ENCODE peak calls at places on chromosomes 7 and 10, in nine cellular contexts. One of them, this sample, is unnamed. For H3K27me3, the result is how much of the 10 kb centered on the place peaks cover.

GRCh38 chr7:143023047-143023446 is 3.9 kb downstream of the OR9A2 start:
- DNase-seq in CD8-positive, alpha-beta T cell: no peak
- DNase-seq in thyroid gland: no peak
- DNase-seq in thoracic aorta: no peak
- DNase-seq in uterus: no peak
- DNase-seq in Peyer's patch: no peak
- DNase-seq in heart left ventricle: no peak
- DNase-seq in right lobe of liver: no peak
- DNase-seq in CD4-positive, CD25-positive, alpha-beta regulatory T cell: no peak
- DNase-seq in this sample: no peak

GRCh38 chr10:42594246-42594650 is 44.1 kb downstream of the ZNF33B start:
- DNase-seq in CD8-positive, alpha-beta T cell: no peak
- DNase-seq in thyroid gland: no peak
- DNase-seq in thoracic aorta: no peak
- DNase-seq in uterus: no peak
- DNase-seq in Peyer's patch: no peak
- DNase-seq in heart left ventricle: no peak
- DNase-seq in right lobe of liver: no peak
- DNase-seq in CD4-positive, CD25-positive, alpha-beta regulatory T cell: no peak
- DNase-seq in this sample: no peak

GRCh38 chr7:129514683-129515082 is 12.4 kb downstream of the SMKR1 start:
- DNase-seq in CD8-positive, alpha-beta T cell: no peak
- DNase-seq in thyroid gland: no peak
- DNase-seq in thoracic aorta: no peak
- DNase-seq in uterus: no peak
- DNase-seq in Peyer's patch: no peak
- DNase-seq in heart left ventricle: no peak
- DNase-seq in right lobe of liver: no peak
- DNase-seq in CD4-positive, CD25-positive, alpha-beta regulatory T cell: no peak
- DNase-seq in this sample: no peak

GRCh38 chr10:34789993-34790506 is 25.0 kb downstream of the PARD3 start:
- DNase-seq in CD8-positive, alpha-beta T cell: no peak
- DNase-seq in thyroid gland: no peak
- DNase-seq in thoracic aorta: no peak
- DNase-seq in uterus: no peak
- DNase-seq in Peyer's patch: no peak
- DNase-seq in heart left ventricle: no peak
- DNase-seq in right lobe of liver: no peak
- DNase-seq in CD4-positive, CD25-positive, alpha-beta regulatory T cell: no peak
- DNase-seq in this sample: no peak

GRCh38 chr7:26381476-26382175 is 90.0 kb downstream of the SNX10 start:
- DNase-seq in CD8-positive, alpha-beta T cell: no peak
- DNase-seq in thyroid gland: no peak
- DNase-seq in thoracic aorta: no peak
- DNase-seq in uterus: no peak
- DNase-seq in Peyer's patch: no peak
- DNase-seq in heart left ventricle: no peak
- DNase-seq in right lobe of liver: no peak
- DNase-seq in CD4-positive, CD25-positive, alpha-beta regulatory T cell: no peak
- DNase-seq in this sample: no peak

GRCh38 chr10:30591249-30591670 is 38.3 kb downstream of the LYZL2 start:
- DNase-seq in CD8-positive, alpha-beta T cell: no peak
- DNase-seq in thyroid gland: peak
- DNase-seq in thoracic aorta: no peak
- DNase-seq in uterus: peak
- DNase-seq in Peyer's patch: no peak
- DNase-seq in heart left ventricle: no peak
- DNase-seq in right lobe of liver: no peak
- DNase-seq in CD4-positive, CD25-positive, alpha-beta regulatory T cell: peak
- DNase-seq in this sample: no peak

GRCh38 chr7:83594076-83594475 is 54.9 kb downstream of the SEMA3E start:
- DNase-seq in CD8-positive, alpha-beta T cell: no peak
- DNase-seq in thyroid gland: no peak
- DNase-seq in thoracic aorta: no peak
- DNase-seq in uterus: no peak
- DNase-seq in Peyer's patch: no peak
- DNase-seq in heart left ventricle: no peak
- DNase-seq in right lobe of liver: no peak
- DNase-seq in CD4-positive, CD25-positive, alpha-beta regulatory T cell: no peak
- DNase-seq in this sample: no peak

GRCh38 chr7:44977304-44977858 is 1.4 kb downstream of the MYO1G start:
- DNase-seq in CD8-positive, alpha-beta T cell: peak
- DNase-seq in thyroid gland: no peak
- DNase-seq in thoracic aorta: no peak
- DNase-seq in uterus: no peak
- DNase-seq in Peyer's patch: no peak
- DNase-seq in heart left ventricle: no peak
- DNase-seq in right lobe of liver: no peak
- DNase-seq in CD4-positive, CD25-positive, alpha-beta regulatory T cell: peak
- DNase-seq in this sample: no peak

GRCh38 chr10:100979821-100980272 is 7.5 kb downstream of the MRPL43 start:
- DNase-seq in CD8-positive, alpha-beta T cell: no peak
- DNase-seq in thyroid gland: no peak
- DNase-seq in thoracic aorta: no peak
- DNase-seq in uterus: peak
- DNase-seq in Peyer's patch: no peak
- DNase-seq in heart left ventricle: no peak
- DNase-seq in right lobe of liver: no peak
- DNase-seq in CD4-positive, CD25-positive, alpha-beta regulatory T cell: no peak
- DNase-seq in this sample: no peak

GRCh38 chr7:43443380-43443779 is 139.5 kb upstream of the STK17A start:
- DNase-seq in CD8-positive, alpha-beta T cell: no peak
- DNase-seq in thyroid gland: no peak
- DNase-seq in thoracic aorta: no peak
- DNase-seq in uterus: no peak
- DNase-seq in Peyer's patch: no peak
- DNase-seq in heart left ventricle: no peak
- DNase-seq in right lobe of liver: no peak
- DNase-seq in CD4-positive, CD25-positive, alpha-beta regulatory T cell: no peak
- DNase-seq in this sample: no peak

GRCh38 chr7:44750921-44751571 is 2.4 kb downstream of the ZMIZ2 start:
- DNase-seq in CD8-positive, alpha-beta T cell: peak
- DNase-seq in thyroid gland: peak
- DNase-seq in thoracic aorta: no peak
- DNase-seq in uterus: no peak
- DNase-seq in Peyer's patch: peak
- DNase-seq in heart left ventricle: no peak
- DNase-seq in right lobe of liver: peak
- DNase-seq in CD4-positive, CD25-positive, alpha-beta regulatory T cell: peak
- DNase-seq in this sample: peak

DNA sequence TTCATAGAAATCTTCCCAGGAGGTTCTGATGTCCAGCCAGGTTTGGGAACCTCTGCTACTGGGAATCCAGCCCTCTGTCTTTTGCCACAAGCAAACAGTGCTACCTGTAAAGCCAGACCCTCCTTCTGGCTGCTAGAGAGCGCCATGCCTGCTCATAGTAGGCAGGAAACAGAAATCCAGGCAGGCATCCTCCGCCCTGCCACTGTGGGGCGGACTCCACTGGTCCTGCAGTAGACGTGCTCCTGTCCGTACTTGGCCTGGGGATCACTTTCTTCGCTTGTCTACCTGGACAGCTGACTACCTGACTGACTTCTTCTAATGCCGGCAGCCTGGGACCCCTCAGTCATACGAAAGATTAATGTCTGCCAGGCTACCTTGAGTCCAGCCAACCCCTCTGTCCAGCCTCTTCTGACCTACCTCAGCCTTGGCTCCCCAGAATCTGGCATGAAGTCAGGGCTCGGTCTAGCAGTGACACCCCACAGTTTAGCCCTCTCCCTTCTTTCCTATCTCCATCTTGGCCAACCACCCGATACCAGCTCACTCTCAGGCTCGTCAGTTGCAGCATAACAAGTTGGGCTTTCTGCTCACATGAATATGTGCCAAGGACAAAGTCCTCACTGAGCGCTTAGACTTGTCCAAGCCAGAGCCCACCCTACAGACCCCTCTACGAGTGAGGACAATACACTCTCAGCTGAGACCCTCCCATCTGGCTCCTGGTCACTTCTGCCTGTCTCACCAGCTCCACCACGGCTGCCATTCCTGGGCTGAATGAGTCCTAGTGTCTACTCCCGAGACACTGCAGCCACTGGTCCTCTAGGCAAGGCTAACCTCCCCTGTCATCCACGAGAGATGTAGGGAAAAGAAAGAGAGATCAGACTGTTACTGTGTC is 43.9 kb upstream of the OPALIN start:
- DNase-seq in CD8-positive, alpha-beta T cell: no peak
- DNase-seq in thyroid gland: no peak
- DNase-seq in thoracic aorta: no peak
- DNase-seq in uterus: no peak
- DNase-seq in Peyer's patch: no peak
- DNase-seq in heart left ventricle: no peak
- DNase-seq in right lobe of liver: no peak
- DNase-seq in CD4-positive, CD25-positive, alpha-beta regulatory T cell: no peak
- DNase-seq in this sample: no peak
- H3K27me3 ChIP-seq in CD8-positive, alpha-beta T cell: under half
- H3K27me3 ChIP-seq in thyroid gland: under half
- H3K27me3 ChIP-seq in thoracic aorta: under half
- H3K27me3 ChIP-seq in uterus: under half
- H3K27me3 ChIP-seq in Peyer's patch: under half
- H3K27me3 ChIP-seq in heart left ventricle: under half
- H3K27me3 ChIP-seq in right lobe of liver: under half
- H3K27me3 ChIP-seq in CD4-positive, CD25-positive, alpha-beta regulatory T cell: under half
- H3K27me3 ChIP-seq in this sample: under half

DNA sequence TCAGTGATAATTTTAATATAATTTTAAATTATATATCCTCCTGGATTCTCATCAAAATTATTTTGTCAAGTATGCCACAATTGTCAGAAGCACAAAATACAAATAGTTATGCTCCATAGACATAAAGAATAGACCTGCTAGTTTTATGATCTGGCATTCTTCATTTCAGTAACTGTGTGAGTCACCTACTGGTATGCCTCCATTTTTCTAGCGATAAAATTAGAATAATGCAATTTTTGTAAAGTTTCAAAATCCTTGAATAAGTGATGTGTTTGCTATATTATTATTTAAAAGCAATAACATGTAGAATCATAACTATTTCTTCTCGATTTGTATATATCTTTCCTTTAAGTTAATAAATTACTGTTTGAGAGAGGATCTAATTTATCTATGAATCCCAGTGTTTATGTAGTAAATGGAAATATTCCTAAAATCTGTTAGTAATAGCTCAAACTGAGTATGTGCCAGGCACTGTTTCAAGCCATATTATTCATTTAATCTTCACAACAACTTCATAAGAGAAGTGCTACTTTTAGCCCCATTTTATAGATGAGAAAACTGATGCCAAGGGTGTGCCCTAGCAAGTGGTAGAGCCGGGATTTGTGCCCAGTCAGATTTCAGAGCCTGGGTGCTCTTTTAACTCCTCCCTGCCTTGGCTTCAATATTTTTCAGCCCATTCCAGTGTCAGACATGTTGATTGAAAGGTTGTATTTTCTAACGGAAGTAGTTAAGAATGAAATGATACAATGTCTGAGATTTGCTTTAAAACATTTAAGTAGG is 38.4 kb downstream of the NET1 start:
- DNase-seq in CD8-positive, alpha-beta T cell: no peak
- DNase-seq in thyroid gland: no peak
- DNase-seq in thoracic aorta: no peak
- DNase-seq in uterus: no peak
- DNase-seq in Peyer's patch: no peak
- DNase-seq in heart left ventricle: no peak
- DNase-seq in right lobe of liver: no peak
- DNase-seq in CD4-positive, CD25-positive, alpha-beta regulatory T cell: no peak
- DNase-seq in this sample: no peak
- H3K4me3 ChIP-seq in CD8-positive, alpha-beta T cell: no peak
- H3K4me3 ChIP-seq in thyroid gland: no peak
- H3K4me3 ChIP-seq in thoracic aorta: peak
- H3K4me3 ChIP-seq in uterus: no peak
- H3K4me3 ChIP-seq in Peyer's patch: peak
- H3K4me3 ChIP-seq in heart left ventricle: no peak
- H3K4me3 ChIP-seq in right lobe of liver: no peak
- H3K4me3 ChIP-seq in CD4-positive, CD25-positive, alpha-beta regulatory T cell: no peak
- H3K4me3 ChIP-seq in this sample: no peak

GRCh38 chr10:24869354-24870016 is 82.9 kb downstream of the PRTFDC1 start:
- DNase-seq in CD8-positive, alpha-beta T cell: no peak
- DNase-seq in thyroid gland: no peak
- DNase-seq in thoracic aorta: no peak
- DNase-seq in uterus: no peak
- DNase-seq in Peyer's patch: no peak
- DNase-seq in heart left ventricle: no peak
- DNase-seq in right lobe of liver: no peak
- DNase-seq in CD4-positive, CD25-positive, alpha-beta regulatory T cell: no peak
- DNase-seq in this sample: no peak

GRCh38 chr10:24871501-24871900 is 80.9 kb downstream of the PRTFDC1 start:
- DNase-seq in CD8-positive, alpha-beta T cell: no peak
- DNase-seq in thyroid gland: no peak
- DNase-seq in thoracic aorta: no peak
- DNase-seq in uterus: no peak
- DNase-seq in Peyer's patch: no peak
- DNase-seq in heart left ventricle: no peak
- DNase-seq in right lobe of liver: no peak
- DNase-seq in CD4-positive, CD25-positive, alpha-beta regulatory T cell: no peak
- DNase-seq in this sample: no peak

GRCh38 chr10:24872790-24873182 is 79.6 kb downstream of the PRTFDC1 start:
- DNase-seq in CD8-positive, alpha-beta T cell: no peak
- DNase-seq in thyroid gland: no peak
- DNase-seq in thoracic aorta: no peak
- DNase-seq in uterus: no peak
- DNase-seq in Peyer's patch: no peak
- DNase-seq in heart left ventricle: no peak
- DNase-seq in right lobe of liver: no peak
- DNase-seq in CD4-positive, CD25-positive, alpha-beta regulatory T cell: no peak
- DNase-seq in this sample: no peak

GRCh38 chr10:24872049-24872789 is 80.2 kb downstream of the PRTFDC1 start:
- DNase-seq in CD8-positive, alpha-beta T cell: no peak
- DNase-seq in thyroid gland: no peak
- DNase-seq in thoracic aorta: no peak
- DNase-seq in uterus: no peak
- DNase-seq in Peyer's patch: no peak
- DNase-seq in heart left ventricle: no peak
- DNase-seq in right lobe of liver: no peak
- DNase-seq in CD4-positive, CD25-positive, alpha-beta regulatory T cell: no peak
- DNase-seq in this sample: no peak

GRCh38 chr10:24871006-24871405 is 81.4 kb downstream of the PRTFDC1 start:
- DNase-seq in CD8-positive, alpha-beta T cell: no peak
- DNase-seq in thyroid gland: no peak
- DNase-seq in thoracic aorta: no peak
- DNase-seq in uterus: no peak
- DNase-seq in Peyer's patch: no peak
- DNase-seq in heart left ventricle: no peak
- DNase-seq in right lobe of liver: no peak
- DNase-seq in CD4-positive, CD25-positive, alpha-beta regulatory T cell: no peak
- DNase-seq in this sample: no peak
- H3K27ac ChIP-seq in CD8-positive, alpha-beta T cell: no peak
- H3K27ac ChIP-seq in thyroid gland: no peak
- H3K27ac ChIP-seq in thoracic aorta: no peak
- H3K27ac ChIP-seq in uterus: no peak
- H3K27ac ChIP-seq in Peyer's patch: no peak
- H3K27ac ChIP-seq in heart left ventricle: no peak
- H3K27ac ChIP-seq in right lobe of liver: no peak
- H3K27ac ChIP-seq in CD4-positive, CD25-positive, alpha-beta regulatory T cell: no peak
- H3K27ac ChIP-seq in this sample: no peak

DNA sequence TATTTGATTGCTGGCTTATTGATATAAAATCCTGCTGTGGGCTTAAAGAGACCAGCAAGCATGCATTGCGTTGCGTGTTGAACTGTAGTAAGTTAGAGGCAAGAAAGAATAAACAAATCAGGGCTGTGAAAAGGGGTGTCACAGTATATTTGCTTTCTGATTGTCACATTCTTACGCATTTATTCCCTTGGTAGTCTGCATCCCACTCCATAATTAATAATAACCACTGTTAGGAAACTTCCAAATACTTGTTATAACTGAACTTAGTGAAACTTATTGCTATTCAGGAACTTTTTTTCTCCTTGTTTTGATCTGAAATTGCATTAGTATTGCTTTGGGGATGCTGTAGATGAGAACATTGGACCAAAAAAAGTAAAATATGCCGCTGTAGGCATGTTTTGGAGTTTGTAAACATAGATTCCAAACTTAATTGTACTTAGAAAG is 1.7 kb downstream of the PPP1R9A start:
- DNase-seq in CD8-positive, alpha-beta T cell: no peak
- DNase-seq in thyroid gland: no peak
- DNase-seq in thoracic aorta: no peak
- DNase-seq in uterus: no peak
- DNase-seq in Peyer's patch: no peak
- DNase-seq in heart left ventricle: no peak
- DNase-seq in right lobe of liver: no peak
- DNase-seq in CD4-positive, CD25-positive, alpha-beta regulatory T cell: no peak
- DNase-seq in this sample: no peak
- H3K27me3 ChIP-seq in CD8-positive, alpha-beta T cell: under half
- H3K27me3 ChIP-seq in thyroid gland: under half
- H3K27me3 ChIP-seq in thoracic aorta: under half
- H3K27me3 ChIP-seq in uterus: under half
- H3K27me3 ChIP-seq in Peyer's patch: under half
- H3K27me3 ChIP-seq in heart left ventricle: under half
- H3K27me3 ChIP-seq in right lobe of liver: under half
- H3K27me3 ChIP-seq in CD4-positive, CD25-positive, alpha-beta regulatory T cell: under half
- H3K27me3 ChIP-seq in this sample: under half

This sample was measured in left ventricle myocardium inferior.